ENCODE peak calls at places on chromosomes 5 and 9, in eight cellular contexts. K, B, Y, U, I, Z, W and X are unnamed samples. For H3K27me3, the result is how much of the 10 kb centered on the place peaks cover.

GRCh38 chr5:157290156-157290980 is 24.4 kb downstream of the CYFIP2 start:
- DNase-seq in K (no peak), B (no peak), Y (no peak), U (no peak), I (no peak), Z (peak), W (no peak), X (no peak)

GRCh38 chr5:56979968-56980367 is 28.0 kb upstream of the MIER3 start:
- DNase-seq in K (no peak), B (no peak), Y (no peak), U (no peak), I (no peak), Z (no peak), W (no peak), X (no peak)

GRCh38 chr5:161585798-161586197 is 39.3 kb upstream of the GABRB2 start:
- DNase-seq in K (no peak), B (no peak), Y (no peak), U (no peak), I (no peak), Z (no peak), W (no peak), X (no peak)

GRCh38 chr9:37534901-37535300 is 41.3 kb downstream of the FBXO10 start:
- DNase-seq in K (no peak), B (no peak), Y (no peak), U (no peak), I (no peak), Z (no peak), W (no peak), X (no peak)

GRCh38 chr5:91486638-91487037 is 103.5 kb upstream of the ARRDC3 start:
- DNase-seq in K (no peak), B (no peak), Y (no peak), U (no peak), I (no peak), Z (no peak), W (no peak), X (no peak)

GRCh38 chr5:67268233-67269011 is 71.8 kb upstream of the CD180 start:
- DNase-seq in K (peak), B (peak), Y (no peak), U (peak), I (no peak), Z (peak), W (no peak), X (no peak)

GRCh38 chr5:9497347-9497746 is 48.5 kb downstream of the SEMA5A start:
- DNase-seq in K (no peak), B (no peak), Y (no peak), U (no peak), I (no peak), Z (no peak), W (no peak), X (no peak)

GRCh38 chr5:158060216-158060615 is 201.3 kb upstream of the CLINT1 start:
- DNase-seq in K (no peak), B (no peak), Y (no peak), U (no peak), I (no peak), Z (no peak), W (no peak), X (no peak)

GRCh38 chr9:98374385-98375051 is 119.1 kb upstream of the TBC1D2 start:
- DNase-seq in K (peak), B (no peak), Y (no peak), U (peak), I (no peak), Z (no peak), W (no peak), X (no peak)

GRCh38 chr9:116070256-116070914 is 83.2 kb upstream of the PAPPA start:
- DNase-seq in K (no peak), B (no peak), Y (no peak), U (no peak), I (no peak), Z (no peak), W (no peak), X (no peak)

GRCh38 chr5:119332978-119333401 is 22.8 kb upstream of the TNFAIP8 start:
- DNase-seq in K (no peak), B (no peak), Y (no peak), U (no peak), I (no peak), Z (no peak), W (no peak), X (no peak)

GRCh38 chr5:71939452-71939932 is 167.8 kb upstream of the MAP1B start:
- DNase-seq in K (no peak), B (no peak), Y (no peak), U (no peak), I (no peak), Z (no peak), W (no peak), X (no peak)

GRCh38 chr5:142602720-142603245 is 83.1 kb downstream of the FGF1 start:
- DNase-seq in K (no peak), B (no peak), Y (no peak), U (no peak), I (no peak), Z (no peak), W (no peak), X (no peak)

GRCh38 chr5:141965071-141965470 is 3.8 kb upstream of the RNF14 start:
- DNase-seq in K (no peak), B (no peak), Y (no peak), U (no peak), I (peak), Z (peak), W (no peak), X (no peak)

GRCh38 chr5:61669531-61669930 is 337.5 kb downstream of the ZSWIM6 start:
- DNase-seq in K (no peak), B (no peak), Y (no peak), U (no peak), I (no peak), Z (no peak), W (no peak), X (no peak)

GRCh38 chr9:91131433-91131839 is 230.3 kb downstream of the AUH start:
- DNase-seq in K (peak), B (peak), Y (peak), U (peak), I (no peak), Z (peak), W (peak), X (no peak)

GRCh38 chr9:107738789-107739188 is 249.2 kb upstream of the KLF4 start:
- DNase-seq in K (no peak), B (no peak), Y (no peak), U (no peak), I (no peak), Z (no peak), W (no peak), X (no peak)

GRCh38 chr5:114332925-114333324 is 28.9 kb upstream of the KCNN2 start:
- DNase-seq in K (no peak), B (no peak), Y (no peak), U (no peak), I (no peak), Z (peak), W (no peak), X (no peak)

GRCh38 chr9:37466037-37466709 is 923 bp upstream of the ZBTB5 start:
- DNase-seq in K (peak), B (peak), Y (peak), U (peak), I (peak), Z (no peak), W (peak), X (peak)

GRCh38 chr9:87109851-87110250 is 162.5 kb upstream of the GAS1 start:
- DNase-seq in K (no peak), B (no peak), Y (no peak), U (no peak), I (no peak), Z (no peak), W (no peak), X (no peak)

GRCh38 chr5:143002459-143003327 is 232.5 kb downstream of the ARHGAP26 start:
- DNase-seq in K (no peak), B (no peak), Y (peak), U (peak), I (no peak), Z (no peak), W (peak), X (peak)

GRCh38 chr9:87382902-87383301 is 114.8 kb upstream of the DAPK1 start:
- DNase-seq in K (no peak), B (no peak), Y (no peak), U (no peak), I (no peak), Z (no peak), W (no peak), X (no peak)

GRCh38 chr5:54610197-54610898 is 92.8 kb downstream of the SNX18 start:
- DNase-seq in K (no peak), B (no peak), Y (peak), U (peak), I (no peak), Z (no peak), W (peak), X (no peak)

GRCh38 chr9:37747271-37747753 is 6.3 kb upstream of the TRMT10B start:
- DNase-seq in K (no peak), B (no peak), Y (peak), U (peak), I (peak), Z (no peak), W (peak), X (no peak)

GRCh38 chr5:101009758-101010519 is 106.9 kb upstream of the ST8SIA4 start:
- DNase-seq in K (no peak), B (no peak), Y (no peak), U (no peak), I (no peak), Z (no peak), W (no peak), X (no peak)

GRCh38 chr5:169367861-169368260 is 66.9 kb upstream of the SLIT3 start:
- DNase-seq in K (no peak), B (no peak), Y (no peak), U (no peak), I (no peak), Z (no peak), W (no peak), X (no peak)

DNA sequence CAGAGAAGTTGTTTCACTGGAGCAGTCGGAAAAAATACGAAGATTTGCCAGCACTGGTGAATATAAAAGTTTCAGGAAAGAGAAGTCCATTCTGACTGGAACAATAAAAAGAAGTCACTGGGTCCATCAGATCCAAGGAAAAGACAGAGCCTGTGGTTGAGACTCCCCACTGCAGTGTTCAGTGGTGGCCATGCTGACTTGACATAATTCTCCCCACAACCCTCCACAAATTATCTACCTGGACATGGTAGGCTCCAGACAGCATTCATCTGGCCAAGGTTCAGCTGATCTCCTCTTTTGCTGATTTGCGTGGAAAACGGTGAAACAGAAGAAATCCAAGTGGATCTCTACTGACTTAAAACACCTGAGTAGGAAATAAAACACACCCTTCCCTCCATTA is 8.0 kb downstream of the THBS4 start:
- DNase-seq in K (no peak), B (no peak), Y (no peak), U (no peak), I (no peak), Z (no peak), W (no peak), X (no peak)
- H3K27me3 ChIP-seq in K (under half), B (under half), Y (under half), U (under half), I (under half), Z (under half), W (under half), X (under half)

GRCh38 chr5:78056053-78056452 is 238.4 kb downstream of the AP3B1 start:
- DNase-seq in K (no peak), B (no peak), Y (no peak), U (no peak), I (no peak), Z (no peak), W (no peak), X (no peak)
- H3K27ac ChIP-seq in K (no peak), B (no peak), Y (no peak), U (no peak), I (no peak), Z (no peak), W (no peak), X (no peak)

DNA sequence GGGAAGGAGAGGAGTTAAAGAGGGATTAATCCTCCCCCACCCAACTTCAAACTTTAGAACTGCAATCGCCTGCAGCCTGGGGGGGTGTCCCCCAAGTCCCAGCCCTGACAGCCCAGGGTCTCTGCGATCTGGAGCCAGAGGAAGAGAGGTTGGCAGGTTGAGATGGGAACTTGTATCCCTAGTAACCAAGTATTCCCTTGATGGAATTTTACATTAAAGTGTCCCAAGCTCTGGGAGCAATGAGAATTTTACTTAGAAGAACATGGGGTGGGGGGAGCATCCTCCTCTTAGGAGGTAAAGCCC is 6.1 kb downstream of the NR2F1-AS1 start:
- DNase-seq in K (no peak), B (no peak), Y (no peak), U (no peak), I (no peak), Z (no peak), W (no peak), X (no peak)
- H3K27me3 ChIP-seq in K (half or more), B (half or more), Y (half or more), U (half or more), I (half or more), Z (under half), W (half or more), X (under half)

GRCh38 chr9:110180386-110180712 is 27.6 kb downstream of the C9orf152 start:
- DNase-seq in K (no peak), B (no peak), Y (no peak), U (no peak), I (no peak), Z (no peak), W (no peak), X (no peak)
- H3K27ac ChIP-seq in K (no peak), B (no peak), Y (no peak), U (no peak), I (no peak), Z (no peak), W (no peak), X (no peak)

DNA sequence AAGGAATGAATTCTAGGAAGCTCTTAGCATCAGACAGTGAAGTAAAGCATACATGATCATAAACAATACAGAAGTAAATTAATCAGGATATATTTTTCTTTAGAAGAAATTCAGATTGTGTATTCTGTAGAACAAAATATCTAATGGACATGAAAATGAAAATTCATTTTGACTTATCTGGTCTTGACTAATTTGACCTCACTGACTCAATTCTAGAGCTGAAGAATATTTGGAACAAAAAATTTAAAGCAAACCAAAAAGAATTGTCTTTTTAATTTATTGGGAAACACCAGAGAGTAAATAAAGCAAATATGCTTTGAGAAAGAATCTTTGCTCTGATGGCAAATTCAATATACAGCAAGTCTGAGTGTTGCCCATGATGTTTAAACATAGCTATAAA is 2.8 kb upstream of the PPP2CA start:
- DNase-seq in K (no peak), B (no peak), Y (no peak), U (no peak), I (no peak), Z (no peak), W (no peak), X (no peak)
- H3K27me3 ChIP-seq in K (under half), B (under half), Y (under half), U (under half), I (under half), Z (under half), W (under half), X (under half)